ENCODE peak calls at places on chromosomes 7 and 10, in nine cellular contexts. P is heart right ventricle, C is H7, D is spleen, Z is testis, K is EH, I is substantia nigra, A is SHP77, Y is astrocyte of the spinal cord. G is an unnamed sample.

GRCh38 chr7:151607464-151607867 is 87.8 kb upstream of the RHEB start:
- DNase-seq in P (no peak), C (no peak), D (no peak), Z (no peak), K (peak; percentile 49), I (no peak), A (no peak), Y (no peak), G (no peak)

GRCh38 chr10:132273966-132274365 is 33.8 kb downstream of the STK32C start:
- DNase-seq in P (no peak), C (no peak), D (peak; percentile 64), Z (no peak), K (no peak), I (no peak), A (no peak), Y (no peak), G (no peak)

GRCh38 chr7:50368366-50368765 is 63.9 kb downstream of the IKZF1 start:
- DNase-seq in P (no peak), C (no peak), D (no peak), Z (no peak), K (no peak), I (no peak), A (no peak), Y (no peak), G (no peak)

GRCh38 chr10:32256613-32257437 is 90.1 kb downstream of the EPC1 start:
- DNase-seq in P (peak; percentile 63), C (peak; percentile 62), D (peak; percentile 85), Z (peak; percentile 75), K (peak; percentile 64), I (peak; percentile 22), A (no peak), Y (peak; percentile 40), G (peak; percentile 80)

GRCh38 chr10:82742478-82742877 is 867.5 kb downstream of the NRG3 start:
- DNase-seq in P (no peak), C (no peak), D (no peak), Z (no peak), K (peak; percentile 43), I (no peak), A (no peak), Y (peak; percentile 78), G (no peak)

GRCh38 chr10:43689618-43689954 is 40.9 kb upstream of the ZNF32 start:
- DNase-seq in P (peak; percentile 84), C (peak; percentile 87), D (peak; percentile 86), Z (peak; percentile 58), K (no peak), I (peak; percentile 25), A (no peak), Y (no peak), G (peak; percentile 87)

GRCh38 chr10:121708921-121709625 is 110.8 kb upstream of the FGFR2 start:
- DNase-seq in P (no peak), C (peak; percentile 77), D (no peak), Z (no peak), K (no peak), I (no peak), A (no peak), Y (peak; percentile 10), G (no peak)

GRCh38 chr7:75722381-75722780 is 16.4 kb downstream of the HIP1 start:
- DNase-seq in P (no peak), C (no peak), D (peak; percentile 22), Z (no peak), K (no peak), I (no peak), A (no peak), Y (no peak), G (no peak)

GRCh38 chr7:14449291-14449690 is 453.3 kb downstream of the DGKB start:
- DNase-seq in P (no peak), C (no peak), D (no peak), Z (no peak), K (no peak), I (no peak), A (no peak), Y (no peak), G (no peak)

GRCh38 chr7:17725761-17726160 is 214.5 kb downstream of the SNX13 start:
- DNase-seq in P (no peak), C (no peak), D (no peak), Z (no peak), K (no peak), I (no peak), A (no peak), Y (peak; percentile 10), G (no peak)

GRCh38 chr10:69179089-69179742 is 818 bp upstream of the SUPV3L1 start:
- DNase-seq in P (no peak), C (peak; percentile 26), D (no peak), Z (no peak), K (no peak), I (no peak), A (no peak), Y (no peak), G (no peak)

G was measured in upper lobe of right lung.